ENCODE peak calls at places on chromosome 21, in four cellular contexts. F is stimulated activated CD8-positive, alpha-beta memory T cell treated with anti-CD3 and anti-CD28 coated beads, Interleukin-2, amount 100 ng/mL, for 1 hour; O is iris pigment epithelial cell; T is AG09309. E is an unnamed sample.

GRCh38 chr21:27275294-27275927 is 308.5 kb upstream of the ADAMTS5 start:
- DNase-seq in T (peak; percentile 73), F (no peak), O (peak; percentile 90), E (peak; percentile 18)

GRCh38 chr21:44952929-44953627 is 13.2 kb downstream of the SLX9 start:
- DNase-seq in F (no peak), O (no peak), T (no peak), E (no peak)

GRCh38 chr21:46080171-46081021 is 17.5 kb upstream of the COL6A2 start:
- DNase-seq in F (no peak), O (no peak), T (no peak), E (no peak)

GRCh38 chr21:28442624-28443023 is 550.1 kb downstream of the LTN1 start:
- DNase-seq in O (peak; percentile 89), F (no peak), T (peak; percentile 89), E (no peak)

GRCh38 chr21:38499296-38499695 is 1.0 kb upstream of the ERG start:
- DNase-seq in O (peak; percentile 10), F (no peak), T (no peak), E (no peak)

GRCh38 chr21:40936771-40937261 is 89.9 kb upstream of the DSCAM start:
- DNase-seq in T (no peak), F (no peak), O (no peak), E (no peak)

GRCh38 chr21:38380391-38381137 is 117.7 kb downstream of the ERG start:
- DNase-seq in T (no peak), O (peak; percentile 24), F (no peak), E (no peak)

GRCh38 chr21:35179990-35180557 is 131.0 kb upstream of the RUNX1 start:
- DNase-seq in F (no peak), T (no peak), O (peak; percentile 89), E (peak; percentile 62)

GRCh38 chr21:25934771-25935224 is 200.0 kb downstream of the GABPA start:
- DNase-seq in F (no peak), O (peak; percentile 99), T (peak; percentile 83), E (peak; percentile 86)

GRCh38 chr21:14119038-14119437 is 91.7 kb downstream of the LIPI start:
- DNase-seq in O (no peak), F (no peak), T (no peak), E (no peak)

GRCh38 chr21:17612023-17612564 is 607 bp downstream of the BTG3 start:
- DNase-seq in O (peak; percentile 65), F (no peak), T (no peak), E (no peak)

GRCh38 chr21:33402011-33402979 is 918 bp upstream of the IFNGR2 start:
- DNase-seq in O (peak; percentile 84), F (no peak), T (no peak), E (no peak)

GRCh38 chr21:34733866-34734265 is 65.1 kb downstream of the CLIC6 start:
- DNase-seq in O (no peak), F (no peak), T (peak; percentile 57), E (no peak)

GRCh38 chr21:27693376-27693775 is 726.5 kb upstream of the ADAMTS5 start:
- DNase-seq in F (no peak), T (peak; percentile 78), O (peak; percentile 57), E (no peak)

GRCh38 chr21:35329940-35330670 is 281.0 kb upstream of the RUNX1 start:
- DNase-seq in O (no peak), F (no peak), T (no peak), E (no peak)

GRCh38 chr21:36749935-36750578 is 51.1 kb downstream of the SIM2 start:
- DNase-seq in T (no peak), F (no peak), O (peak; percentile 67), E (no peak)

GRCh38 chr21:42733037-42733632 is 79.7 kb downstream of the PDE9A start:
- DNase-seq in F (no peak), T (no peak), O (no peak), E (no peak)

GRCh38 chr21:41307219-41307618 is 9.4 kb upstream of the FAM3B start:
- DNase-seq in T (no peak), F (no peak), O (no peak), E (no peak)

GRCh38 chr21:20802201-20802600 is 196.0 kb upstream of the NCAM2 start:
- DNase-seq in F (no peak), O (no peak), T (no peak), E (no peak)

GRCh38 chr21:43273708-43274021 is 104.9 kb downstream of the CRYAA start:
- DNase-seq in F (no peak), T (no peak), O (no peak), E (no peak)

GRCh38 chr21:42350899-42351543 is at the start of gene TFF2:
- DNase-seq in F (no peak), O (no peak), T (no peak), E (no peak)

GRCh38 chr21:37994211-37994610 is 78.0 kb upstream of the KCNJ6 start:
- DNase-seq in T (no peak), O (no peak), F (no peak), E (no peak)

GRCh38 chr21:37253991-37254390 is 13.1 kb downstream of the VPS26C start:
- DNase-seq in O (no peak), F (no peak), T (no peak), E (peak; percentile 30)

GRCh38 chr21:29077651-29078090 is 4.2 kb upstream of the CCT8 start:
- DNase-seq in O (peak; percentile 54), F (no peak), T (no peak), E (no peak)

GRCh38 chr21:44415073-44416025 is 40.0 kb upstream of the LRRC3 start:
- DNase-seq in O (no peak), F (no peak), T (no peak), E (no peak)

E was measured in AG04450.